ENCODE peak calls at places on chromosomes 2 and 18, in eight cellular contexts. L is effector CD8-positive, alpha-beta T cell; Q is tibial artery; T is kidney tubule cell; F is EL; A is fibroblast of mammary gland; S is bronchial epithelial cell; W is naive thymus-derived CD8-positive, alpha-beta T cell. U is an unnamed sample.

GRCh38 chr2:79554899-79555298 is 42.0 kb downstream of the CTNNA2 start:
- DNase-seq in A (no peak), W (no peak), L (no peak), S (no peak), T (no peak), F (no peak), Q (no peak), U (no peak)

GRCh38 chr2:96806468-96807126 is 9.5 kb upstream of the CNNM3 start:
- DNase-seq in Q (no peak), F (no peak), W (no peak), L (no peak), A (no peak), T (peak; percentile 68), S (no peak), U (no peak)

GRCh38 chr2:176129013-176129796 is at the start of gene HOXD8:
- DNase-seq in W (no peak), S (no peak), L (no peak), T (peak; percentile 87), Q (no peak), F (peak; percentile 78), A (peak; percentile 88), U (no peak)

GRCh38 chr2:222043897-222044296 is 254.9 kb downstream of the PAX3 start:
- DNase-seq in T (no peak), W (no peak), Q (no peak), F (no peak), S (no peak), L (no peak), A (no peak), U (no peak)

GRCh38 chr18:33201509-33201926 is 239.0 kb downstream of the CCDC178 start:
- DNase-seq in A (peak; percentile 35), L (no peak), F (no peak), T (peak; percentile 48), W (no peak), Q (no peak), S (peak; percentile 43), U (no peak)

GRCh38 chr2:195810340-195811098 is 153.5 kb downstream of the SLC39A10 start:
- DNase-seq in S (peak; percentile 28), F (no peak), W (no peak), Q (no peak), L (no peak), T (no peak), A (no peak), U (no peak)

GRCh38 chr18:47263828-47264314 is 12.4 kb upstream of the SKOR2 start:
- DNase-seq in L (no peak), Q (no peak), W (no peak), A (no peak), F (peak; percentile 20), T (no peak), S (no peak), U (no peak)

GRCh38 chr2:239831272-239831731 is 193.8 kb downstream of the NDUFA10 start:
- DNase-seq in T (no peak), F (peak; percentile 4), W (no peak), A (no peak), Q (no peak), L (no peak), S (no peak), U (no peak)

GRCh38 chr2:85162746-85163301 is 29.6 kb downstream of the TCF7L1 start:
- DNase-seq in A (peak; percentile 88), T (no peak), L (no peak), S (no peak), Q (peak; percentile 36), F (peak; percentile 13), W (no peak), U (no peak)

GRCh38 chr2:102703748-102704147 is 58.1 kb upstream of the TMEM182 start:
- DNase-seq in L (no peak), A (peak; percentile 39), Q (no peak), S (peak; percentile 60), T (peak; percentile 52), F (peak; percentile 5), W (no peak), U (no peak)

GRCh38 chr2:20536619-20537422 is 89.9 kb downstream of the RHOB start:
- DNase-seq in S (no peak), F (no peak), Q (no peak), W (no peak), A (no peak), L (no peak), T (no peak), U (no peak)

GRCh38 chr2:152627010-152627957 is 90.0 kb downstream of the PRPF40A start:
- DNase-seq in L (no peak), S (peak; percentile 26), F (peak; percentile 35), A (peak; percentile 64), W (no peak), Q (no peak), T (peak; percentile 40), U (no peak)